ENCODE peak calls at places on chromosomes 7 and 10, in four cellular contexts. One of them, this sample, is unnamed.

GRCh38 chr7:28315565-28316420 is 96.5 kb upstream of the CREB5 start:
- DNase-seq in BE2C: peak
- DNase-seq in MM.1S: no peak
- DNase-seq in uterus: peak
- DNase-seq in this sample: no peak

GRCh38 chr7:44216521-44217030 is 15.8 kb downstream of the YKT6 start:
- DNase-seq in uterus: no peak
- DNase-seq in BE2C: no peak
- DNase-seq in MM.1S: no peak
- DNase-seq in this sample: no peak

GRCh38 chr7:158276414-158277218 is 311.0 kb downstream of the PTPRN2 start:
- DNase-seq in uterus: no peak
- DNase-seq in MM.1S: no peak
- DNase-seq in BE2C: no peak
- DNase-seq in this sample: no peak

GRCh38 chr10:79018591-79019011 is 50.2 kb upstream of the ZMIZ1 start:
- DNase-seq in uterus: peak
- DNase-seq in MM.1S: no peak
- DNase-seq in BE2C: peak
- DNase-seq in this sample: no peak

GRCh38 chr10:75404335-75405200 is 3.0 kb upstream of the ZNF503 start:
- DNase-seq in uterus: peak
- DNase-seq in MM.1S: peak
- DNase-seq in BE2C: no peak
- DNase-seq in this sample: no peak

GRCh38 chr10:132861116-132861691 is 75.3 kb upstream of the NKX6-2 start:
- DNase-seq in MM.1S: no peak
- DNase-seq in uterus: peak
- DNase-seq in BE2C: no peak
- DNase-seq in this sample: no peak

GRCh38 chr7:2959828-2960599 is 83.7 kb downstream of the CARD11 start:
- DNase-seq in MM.1S: no peak
- DNase-seq in BE2C: no peak
- DNase-seq in uterus: no peak
- DNase-seq in this sample: no peak

GRCh38 chr7:104921596-104921995 is 92.4 kb upstream of the KMT2E start:
- DNase-seq in BE2C: no peak
- DNase-seq in uterus: no peak
- DNase-seq in MM.1S: no peak
- DNase-seq in this sample: no peak

GRCh38 chr10:103451871-103452713 is at the start of gene CALHM2:
- DNase-seq in MM.1S: peak
- DNase-seq in uterus: peak
- DNase-seq in BE2C: peak
- DNase-seq in this sample: no peak

GRCh38 chr7:75931676-75932075 is 16.7 kb downstream of the POR start:
- DNase-seq in BE2C: no peak
- DNase-seq in uterus: no peak
- DNase-seq in MM.1S: no peak
- DNase-seq in this sample: peak

GRCh38 chr10:126250045-126250444 is 138.2 kb downstream of the ADAM12 start:
- DNase-seq in BE2C: no peak
- DNase-seq in uterus: no peak
- DNase-seq in MM.1S: no peak
- DNase-seq in this sample: no peak

GRCh38 chr10:76582536-76582935 is 1055.1 kb downstream of the KCNMA1 start:
- DNase-seq in uterus: no peak
- DNase-seq in MM.1S: no peak
- DNase-seq in BE2C: no peak
- DNase-seq in this sample: no peak

GRCh38 chr10:77390481-77390891 is 247.1 kb downstream of the KCNMA1 start:
- DNase-seq in BE2C: peak
- DNase-seq in uterus: no peak
- DNase-seq in MM.1S: no peak
- DNase-seq in this sample: no peak

GRCh38 chr7:148340881-148341280 is 249.7 kb upstream of the C7orf33 start:
- DNase-seq in MM.1S: no peak
- DNase-seq in BE2C: no peak
- DNase-seq in uterus: no peak
- DNase-seq in this sample: no peak

GRCh38 chr10:21920633-21921032 is 82.9 kb downstream of the DNAJC1 start:
- DNase-seq in uterus: no peak
- DNase-seq in BE2C: no peak
- DNase-seq in MM.1S: no peak
- DNase-seq in this sample: no peak

GRCh38 chr7:44347546-44348114 is 22.2 kb upstream of the CAMK2B start:
- DNase-seq in BE2C: no peak
- DNase-seq in MM.1S: no peak
- DNase-seq in uterus: no peak
- DNase-seq in this sample: no peak

GRCh38 chr10:77606751-77607150 is 30.9 kb downstream of the KCNMA1 start:
- DNase-seq in uterus: no peak
- DNase-seq in BE2C: no peak
- DNase-seq in MM.1S: no peak
- DNase-seq in this sample: no peak

GRCh38 chr10:7756360-7756992 is 31.3 kb downstream of the KIN start:
- DNase-seq in MM.1S: peak
- DNase-seq in BE2C: peak
- DNase-seq in uterus: no peak
- DNase-seq in this sample: peak

GRCh38 chr7:106111671-106112117 is 418 bp downstream of the SYPL1 start:
- DNase-seq in MM.1S: no peak
- DNase-seq in BE2C: peak
- DNase-seq in uterus: peak
- DNase-seq in this sample: no peak

GRCh38 chr7:95749515-95749914 is 22.8 kb upstream of the DYNC1I1 start:
- DNase-seq in MM.1S: no peak
- DNase-seq in BE2C: no peak
- DNase-seq in uterus: no peak
- DNase-seq in this sample: no peak

GRCh38 chr10:4062072-4062471 is 277.1 kb upstream of the KLF6 start:
- DNase-seq in BE2C: no peak
- DNase-seq in uterus: no peak
- DNase-seq in MM.1S: no peak
- DNase-seq in this sample: no peak

GRCh38 chr10:4062751-4063150 is 277.7 kb upstream of the KLF6 start:
- DNase-seq in uterus: no peak
- DNase-seq in MM.1S: no peak
- DNase-seq in BE2C: no peak
- DNase-seq in this sample: no peak

GRCh38 chr10:4059471-4060138 is 274.6 kb upstream of the KLF6 start:
- DNase-seq in MM.1S: no peak
- DNase-seq in uterus: no peak
- DNase-seq in BE2C: no peak
- DNase-seq in this sample: peak

GRCh38 chr10:4058514-4059029 is 273.6 kb upstream of the KLF6 start:
- DNase-seq in BE2C: no peak
- DNase-seq in uterus: no peak
- DNase-seq in MM.1S: no peak
- DNase-seq in this sample: no peak

GRCh38 chr10:4061441-4061951 is 276.5 kb upstream of the KLF6 start:
- DNase-seq in BE2C: no peak
- DNase-seq in uterus: peak
- DNase-seq in MM.1S: no peak
- DNase-seq in this sample: no peak
- H3K4me3 ChIP-seq in BE2C: no peak
- H3K4me3 ChIP-seq in uterus: no peak
- H3K4me3 ChIP-seq in MM.1S: no peak
- H3K4me3 ChIP-seq in this sample: no peak

GRCh38 chr7:1175967-1176851 is 16.2 kb upstream of the ZFAND2A start:
- DNase-seq in MM.1S: peak
- DNase-seq in uterus: peak
- DNase-seq in BE2C: peak
- DNase-seq in this sample: peak
- H3K4me3 ChIP-seq in MM.1S: peak
- H3K4me3 ChIP-seq in uterus: no peak
- H3K4me3 ChIP-seq in BE2C: peak
- H3K4me3 ChIP-seq in this sample: peak

GRCh38 chr7:17617857-17618651 is 319.6 kb downstream of the AHR start:
- DNase-seq in MM.1S: no peak
- DNase-seq in uterus: no peak
- DNase-seq in BE2C: no peak
- DNase-seq in this sample: no peak

GRCh38 chr7:17619194-17619818 is 320.9 kb downstream of the AHR start:
- DNase-seq in uterus: no peak
- DNase-seq in MM.1S: no peak
- DNase-seq in BE2C: no peak
- DNase-seq in this sample: no peak

GRCh38 chr7:17620588-17620987 is 319.7 kb downstream of the SNX13 start:
- DNase-seq in BE2C: no peak
- DNase-seq in MM.1S: no peak
- DNase-seq in uterus: no peak
- DNase-seq in this sample: no peak

GRCh38 chr7:17617380-17617779 is 318.9 kb downstream of the AHR start:
- DNase-seq in uterus: no peak
- DNase-seq in MM.1S: no peak
- DNase-seq in BE2C: no peak
- DNase-seq in this sample: no peak

GRCh38 chr7:17618652-17618974 is 320.2 kb downstream of the AHR start:
- DNase-seq in uterus: no peak
- DNase-seq in BE2C: no peak
- DNase-seq in MM.1S: no peak
- DNase-seq in this sample: no peak
- H3K4me3 ChIP-seq in uterus: no peak
- H3K4me3 ChIP-seq in BE2C: no peak
- H3K4me3 ChIP-seq in MM.1S: no peak
- H3K4me3 ChIP-seq in this sample: no peak

GRCh38 chr7:50530771-50531170 is 34.4 kb downstream of the DDC start:
- DNase-seq in uterus: no peak
- DNase-seq in MM.1S: no peak
- DNase-seq in BE2C: no peak
- DNase-seq in this sample: no peak

GRCh38 chr7:50533849-50534248 is 31.4 kb downstream of the DDC start:
- DNase-seq in BE2C: no peak
- DNase-seq in uterus: no peak
- DNase-seq in MM.1S: no peak
- DNase-seq in this sample: no peak

GRCh38 chr7:50529093-50529862 is 35.9 kb downstream of the DDC start:
- DNase-seq in BE2C: no peak
- DNase-seq in uterus: no peak
- DNase-seq in MM.1S: no peak
- DNase-seq in this sample: no peak

GRCh38 chr7:50531928-50532327 is 33.3 kb downstream of the DDC start:
- DNase-seq in uterus: no peak
- DNase-seq in MM.1S: no peak
- DNase-seq in BE2C: peak
- DNase-seq in this sample: no peak

DNA sequence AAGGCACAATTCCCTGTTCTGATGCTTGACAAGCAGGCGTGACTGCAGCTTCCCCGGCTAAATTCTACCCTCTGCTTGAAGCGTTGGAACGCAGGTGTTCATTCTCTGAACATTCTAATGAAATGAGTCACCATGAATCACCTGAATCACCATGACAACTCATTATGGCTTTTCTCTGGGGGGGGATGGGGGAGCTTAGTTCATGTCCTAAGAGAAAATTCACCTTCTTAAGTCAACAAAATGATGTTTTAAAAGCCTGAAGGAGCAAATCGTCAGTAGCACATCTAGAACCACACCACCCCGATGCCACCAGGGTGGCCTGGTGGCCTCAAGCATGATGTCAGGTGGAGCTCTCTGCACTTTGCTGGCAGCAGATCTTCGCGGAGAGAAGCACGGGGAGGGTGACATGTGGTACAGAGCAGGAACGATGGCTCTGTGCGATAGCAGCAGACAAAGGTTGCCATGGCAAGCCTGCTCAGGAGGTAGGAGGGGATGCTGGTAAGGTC is 33.8 kb downstream of the DDC start:
- DNase-seq in MM.1S: no peak
- DNase-seq in BE2C: peak
- DNase-seq in uterus: no peak
- DNase-seq in this sample: no peak
- H3K4me3 ChIP-seq in MM.1S: no peak
- H3K4me3 ChIP-seq in BE2C: peak
- H3K4me3 ChIP-seq in uterus: no peak
- H3K4me3 ChIP-seq in this sample: no peak

DNA sequence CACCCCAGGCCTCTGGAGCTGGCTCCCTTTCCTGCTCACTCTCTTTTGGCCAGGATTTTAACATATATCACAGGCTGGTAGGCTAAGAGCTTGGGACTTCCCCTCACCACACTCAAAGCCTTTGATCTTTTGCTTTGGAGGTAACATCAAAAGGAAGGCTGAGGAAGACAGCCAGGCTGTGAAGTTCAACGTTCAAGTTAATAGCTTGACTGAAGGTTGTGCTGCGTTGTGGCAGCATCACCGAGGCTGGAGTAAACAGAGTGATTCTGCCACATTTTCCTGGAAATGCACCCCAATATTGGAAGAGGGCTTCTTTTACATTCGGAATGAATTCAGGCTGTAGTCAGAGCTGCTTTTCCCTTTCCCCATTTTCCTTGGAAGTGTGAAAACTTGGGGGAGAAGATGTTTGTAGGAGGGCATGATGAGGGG is 57.3 kb downstream of the TCF7L2 start:
- DNase-seq in uterus: no peak
- DNase-seq in BE2C: no peak
- DNase-seq in MM.1S: peak
- DNase-seq in this sample: peak
- H3K4me3 ChIP-seq in uterus: no peak
- H3K4me3 ChIP-seq in BE2C: no peak
- H3K4me3 ChIP-seq in MM.1S: no peak
- H3K4me3 ChIP-seq in this sample: peak

GRCh38 chr10:28089467-28089866 is 90.6 kb upstream of the ODAD2 start:
- DNase-seq in BE2C: no peak
- DNase-seq in uterus: no peak
- DNase-seq in MM.1S: no peak
- DNase-seq in this sample: no peak
- H3K4me3 ChIP-seq in BE2C: no peak
- H3K4me3 ChIP-seq in uterus: no peak
- H3K4me3 ChIP-seq in MM.1S: no peak
- H3K4me3 ChIP-seq in this sample: no peak

GRCh38 chr10:102435529-102436233 is 3.3 kb upstream of the CUEDC2 start:
- DNase-seq in MM.1S: no peak
- DNase-seq in BE2C: no peak
- DNase-seq in uterus: no peak
- DNase-seq in this sample: no peak
- H3K4me3 ChIP-seq in MM.1S: peak
- H3K4me3 ChIP-seq in BE2C: no peak
- H3K4me3 ChIP-seq in uterus: peak
- H3K4me3 ChIP-seq in this sample: no peak

This sample was measured in Jurkat, Clone E6-1.